ENCODE peak calls at places on chromosomes 13 and 19, in four cellular contexts. G is GM12878, F is HepG2, H is H1. K is an unnamed sample. For H3K4me1, the result is how much of the 10 kb centered on the place peaks cover.

GRCh38 chr13:50131998-50132936 is 117.0 kb downstream of the KCNRG start:
- DNase-seq in G (no peak), F (no peak), H (no peak), K (no peak)

GRCh38 chr13:26017196-26017921 is 34.5 kb downstream of the SHISA2 start:
- DNase-seq in G (no peak), F (no peak), H (no peak), K (no peak)

GRCh38 chr19:18726417-18726767 is 42.9 kb downstream of the CRTC1 start:
- DNase-seq in G (no peak), F (no peak), H (no peak), K (no peak)

GRCh38 chr19:5210556-5210955 is 130.1 kb downstream of the PTPRS start:
- DNase-seq in G (no peak), F (no peak), H (no peak), K (no peak)

GRCh38 chr13:31105020-31105800 is 56.5 kb downstream of the HSPH1 start:
- DNase-seq in G (no peak), F (no peak), H (no peak), K (no peak)

GRCh38 chr13:20129076-20129475 is 31.8 kb downstream of the GJA3 start:
- DNase-seq in G (no peak), F (no peak), H (no peak), K (no peak)

GRCh38 chr13:75326173-75327131 is 155.5 kb downstream of the TBC1D4 start:
- DNase-seq in G (no peak), F (no peak), H (no peak), K (no peak)

GRCh38 chr19:46946611-46947238 is 72.9 kb upstream of the NPAS1 start:
- DNase-seq in G (no peak), F (peak), H (no peak), K (no peak)

GRCh38 chr13:102041544-102041943 is 360.3 kb downstream of the FGF14 start:
- DNase-seq in G (no peak), F (no peak), H (no peak), K (no peak)

GRCh38 chr19:16234552-16235445 is 37.1 kb downstream of the AP1M1 start:
- DNase-seq in G (no peak), F (no peak), H (no peak), K (no peak)

GRCh38 chr13:30872685-30873443 is 33.2 kb upstream of the MEDAG start:
- DNase-seq in G (no peak), F (peak), H (no peak), K (peak)

GRCh38 chr19:46068345-46069258 is 27.8 kb upstream of the IGFL4 start:
- DNase-seq in G (no peak), F (peak), H (no peak), K (no peak)

GRCh38 chr19:11530432-11530831 is 1.5 kb upstream of the ECSIT start:
- DNase-seq in G (no peak), F (peak), H (peak), K (peak)

GRCh38 chr19:39497850-39498261 is 891 bp upstream of the DLL3 start:
- DNase-seq in G (no peak), F (peak), H (no peak), K (no peak)

GRCh38 chr19:10454267-10454666 is 33.9 kb downstream of the PDE4A start:
- DNase-seq in G (no peak), F (no peak), H (peak), K (peak)

GRCh38 chr13:39510296-39510695 is 92.7 kb downstream of the LHFPL6 start:
- DNase-seq in G (peak), F (no peak), H (no peak), K (no peak)

GRCh38 chr19:9018163-9018875 is 8.1 kb upstream of the MUC16 start:
- DNase-seq in G (no peak), F (no peak), H (no peak), K (no peak)

GRCh38 chr13:96821971-96822370 is 172.3 kb downstream of the OXGR1 start:
- DNase-seq in G (no peak), F (no peak), H (no peak), K (no peak)

GRCh38 chr19:16062789-16063188 is 13.5 kb upstream of the TPM4 start:
- DNase-seq in G (no peak), F (no peak), H (no peak), K (no peak)

GRCh38 chr19:50567052-50567841 is 988 bp downstream of the LRRC4B start:
- DNase-seq in G (no peak), F (no peak), H (no peak), K (no peak)

GRCh38 chr13:49356224-49356623 is 87.6 kb downstream of the CAB39L start:
- DNase-seq in G (no peak), F (no peak), H (no peak), K (no peak)

GRCh38 chr13:77698211-77699058 is 948 bp downstream of the SLAIN1 start:
- DNase-seq in G (no peak), F (no peak), H (no peak), K (no peak)

GRCh38 chr19:35645680-35646511 is 2.2 kb upstream of the COX6B1 start:
- DNase-seq in G (no peak), F (no peak), H (no peak), K (no peak)

GRCh38 chr19:33781996-33782395 is 14.7 kb upstream of the KCTD15 start:
- DNase-seq in G (no peak), F (no peak), H (no peak), K (no peak)

GRCh38 chr13:31965361-31966066 is 66.1 kb upstream of the FRY start:
- DNase-seq in G (peak), F (no peak), H (no peak), K (no peak)

GRCh38 chr19:15122331-15123030 is 15.3 kb downstream of the SYDE1 start:
- DNase-seq in G (no peak), F (no peak), H (no peak), K (no peak)

GRCh38 chr19:15296841-15297415 is 35.4 kb downstream of the BRD4 start:
- DNase-seq in G (no peak), F (peak), H (no peak), K (no peak)

GRCh38 chr19:18749362-18750231 is 41.5 kb downstream of the COMP start:
- DNase-seq in G (no peak), F (no peak), H (no peak), K (no peak)

GRCh38 chr19:1882089-1882785 is 3.1 kb downstream of the ABHD17A start:
- DNase-seq in G (no peak), F (no peak), H (no peak), K (no peak)

GRCh38 chr19:18762125-18763023 is 28.7 kb downstream of the COMP start:
- DNase-seq in G (no peak), F (peak), H (no peak), K (no peak)

GRCh38 chr13:103009061-103009840 is 57.0 kb downstream of the SLC10A2 start:
- DNase-seq in G (no peak), F (no peak), H (no peak), K (no peak)

GRCh38 chr19:48090281-48090802 is 20.3 kb downstream of the PLA2G4C start:
- DNase-seq in G (no peak), F (no peak), H (no peak), K (no peak)

GRCh38 chr13:40175639-40176038 is 490.8 kb downstream of the FOXO1 start:
- DNase-seq in G (no peak), F (no peak), H (no peak), K (no peak)

GRCh38 chr19:54337858-54338230 is 1.1 kb downstream of the LILRA4 start:
- DNase-seq in G (no peak), F (no peak), H (no peak), K (no peak)

GRCh38 chr19:54343868-54344267 is 4.9 kb upstream of the LILRA4 start:
- DNase-seq in G (no peak), F (no peak), H (no peak), K (no peak)

GRCh38 chr19:54339646-54340358 is 840 bp upstream of the LILRA4 start:
- DNase-seq in G (no peak), F (no peak), H (no peak), K (no peak)

GRCh38 chr19:54338521-54338920 is 441 bp downstream of the LILRA4 start:
- DNase-seq in G (no peak), F (no peak), H (no peak), K (no peak)

GRCh38 chr19:54341295-54341694 is 2.3 kb upstream of the LILRA4 start:
- DNase-seq in G (no peak), F (no peak), H (no peak), K (no peak)
- H3K4me1 ChIP-seq in G (under half), F (under half), H (under half), K (under half)

DNA sequence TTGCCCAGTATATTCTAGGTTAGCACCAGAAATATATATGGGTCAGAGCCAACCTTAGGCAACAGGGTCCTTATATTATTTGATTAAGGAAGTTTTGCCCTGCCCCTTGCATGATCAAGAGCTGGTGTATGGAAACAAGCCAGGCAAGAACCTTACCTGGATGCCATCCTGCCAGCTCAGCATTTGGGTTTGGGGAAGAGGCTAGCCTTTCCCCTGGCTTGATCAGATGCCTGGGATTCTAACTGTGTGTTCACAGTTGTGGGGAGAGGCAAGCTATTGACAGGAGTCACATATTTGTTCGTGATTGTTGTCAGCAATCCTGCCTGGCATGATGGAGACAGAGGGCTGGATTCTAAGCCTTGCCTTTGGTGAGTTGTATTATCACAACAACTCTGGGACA is 260.0 kb upstream of the DACH1 start:
- DNase-seq in G (no peak), F (no peak), H (no peak), K (no peak)
- TF ChIP-seq YY1 in G (no peak), F (no peak), H (no peak), K (no peak)

GRCh38 chr13:59664586-59664985 is 499.1 kb downstream of the DIAPH3 start:
- DNase-seq in G (no peak), F (no peak), H (no peak), K (no peak)

GRCh38 chr13:59665184-59665583 is 498.5 kb downstream of the DIAPH3 start:
- DNase-seq in G (no peak), F (no peak), H (no peak), K (no peak)

GRCh38 chr13:59665736-59666135 is 498.0 kb downstream of the DIAPH3 start:
- DNase-seq in G (no peak), F (no peak), H (no peak), K (no peak)

GRCh38 chr13:59663707-59664106 is 500.0 kb downstream of the DIAPH3 start:
- DNase-seq in G (no peak), F (peak), H (no peak), K (no peak)

DNA sequence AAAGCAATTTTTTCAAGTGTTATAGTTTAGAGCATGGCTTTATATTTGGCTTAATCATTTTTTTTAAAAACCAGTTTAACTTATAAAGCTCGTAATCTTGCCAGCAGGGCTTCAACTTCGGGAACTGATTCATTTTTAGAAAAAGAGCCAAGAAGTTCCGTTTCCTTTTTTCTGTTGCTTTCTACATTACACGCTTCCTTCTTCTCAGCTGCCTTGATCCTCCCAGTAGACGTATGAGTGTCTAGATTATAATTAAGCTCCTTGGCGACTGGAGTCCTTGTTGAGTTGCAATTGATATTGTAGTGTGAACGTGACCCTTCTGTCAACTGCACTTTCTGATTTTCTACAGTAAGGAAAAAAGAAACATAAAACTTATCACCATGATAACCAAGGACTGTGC is 497.2 kb downstream of the DIAPH3 start:
- DNase-seq in G (no peak), F (no peak), H (no peak), K (no peak)
- TF ChIP-seq SUZ12 in G (no peak), F (no peak), H (no peak), K (no peak)

GRCh38 chr19:41755328-41755913 is at the start of gene CEACAM6:
- DNase-seq in G (no peak), F (no peak), H (no peak), K (no peak)

GRCh38 chr19:41753936-41754529 is 1.3 kb upstream of the CEACAM6 start:
- DNase-seq in G (no peak), F (peak), H (no peak), K (no peak)

GRCh38 chr19:41754596-41754995 is 734 bp upstream of the CEACAM6 start:
- DNase-seq in G (no peak), F (no peak), H (no peak), K (no peak)

GRCh38 chr19:41748012-41748411 is 7.3 kb upstream of the CEACAM6 start:
- DNase-seq in G (no peak), F (no peak), H (no peak), K (no peak)

DNA sequence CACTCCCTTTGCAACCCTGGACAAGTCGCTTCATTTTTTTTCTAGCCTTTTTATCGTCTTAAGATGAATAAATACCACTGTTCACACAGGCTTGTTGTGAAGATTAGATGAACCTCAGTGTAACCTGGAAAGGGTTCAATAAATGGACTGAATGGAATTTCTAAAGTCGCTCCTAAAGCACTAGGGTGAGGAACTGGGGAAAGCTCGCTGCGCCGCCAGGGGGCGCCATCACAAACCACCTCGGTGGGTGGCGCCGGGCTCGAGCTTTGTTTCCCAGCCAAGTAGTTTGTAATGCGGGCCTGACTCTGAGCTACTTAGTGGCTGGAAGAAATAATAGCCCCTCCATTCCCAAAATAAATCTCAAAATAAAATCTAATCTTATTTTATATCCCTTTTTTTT is 2.2 kb upstream of the CEACAM6 start:
- DNase-seq in G (no peak), F (peak), H (no peak), K (peak)
- H3K4me1 ChIP-seq in G (under half), F (under half), H (under half), K (under half)

DNA sequence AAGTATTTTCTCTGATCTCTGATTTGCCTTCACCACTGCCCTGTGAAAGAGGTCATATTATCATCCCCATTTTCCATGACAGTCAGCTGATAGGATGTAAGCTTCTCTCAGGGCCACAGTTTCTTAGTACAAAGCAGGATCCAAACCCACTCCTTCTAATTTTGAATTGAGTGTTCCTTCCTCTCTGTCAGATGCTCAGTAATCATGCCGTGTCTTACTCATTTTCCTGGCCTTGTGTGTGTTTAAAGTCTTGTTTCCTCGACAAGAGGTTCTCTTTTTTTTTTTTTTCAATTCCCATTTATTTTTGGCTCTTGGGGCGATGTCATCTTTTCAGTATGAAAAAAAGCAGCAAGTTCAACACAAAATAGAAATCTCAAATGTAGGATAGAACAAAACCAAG is 72.3 kb downstream of the NAA16 start:
- DNase-seq in G (no peak), F (no peak), H (no peak), K (no peak)
- TF ChIP-seq YY1 in G (no peak), F (no peak), H (no peak), K (no peak)

DNA sequence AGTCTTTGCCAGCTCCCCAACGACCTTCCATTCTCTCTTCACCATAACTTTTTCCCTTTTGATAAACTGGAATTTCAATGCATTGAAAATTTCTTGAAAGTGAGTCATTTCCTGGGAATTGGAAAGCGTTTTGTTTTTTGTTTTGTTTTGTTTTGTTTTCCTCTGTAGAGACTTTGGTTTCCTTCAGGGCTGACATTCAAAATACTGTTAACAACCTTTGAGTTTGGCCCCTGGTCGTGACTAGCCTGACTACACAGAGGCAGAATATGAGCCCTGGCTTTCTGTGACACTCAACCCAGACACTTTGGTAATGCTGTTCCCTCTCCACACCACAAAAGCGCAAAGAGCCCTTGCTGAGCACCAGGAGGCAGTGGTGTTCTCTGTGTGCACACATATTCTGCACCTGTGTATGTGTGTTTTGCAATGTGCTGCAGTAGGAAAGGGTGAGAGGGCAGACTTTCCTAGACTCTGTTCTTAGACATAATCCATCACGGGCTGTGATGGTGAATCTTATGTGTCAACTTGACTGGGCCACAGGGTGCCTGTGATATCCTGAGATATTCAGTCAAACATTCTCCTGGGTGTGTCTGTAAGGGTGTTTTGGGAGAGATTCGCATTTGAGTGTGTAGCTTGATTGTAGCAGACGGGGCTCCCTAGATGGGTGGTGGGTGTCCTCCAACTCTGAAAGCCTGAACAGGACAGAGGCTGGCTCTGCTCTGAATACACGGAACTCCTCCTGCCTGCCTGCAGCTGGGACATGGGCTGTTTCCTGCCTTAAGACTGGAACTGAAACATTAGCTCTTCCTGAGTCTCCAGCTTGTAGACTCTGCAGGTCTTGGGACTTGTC is 29.5 kb upstream of the ANKRD10 start:
- DNase-seq in G (no peak), F (peak), H (no peak), K (no peak)
- TF ChIP-seq SUZ12 in G (no peak), F (no peak), H (no peak), K (no peak)

GRCh38 chr13:114111577-114111976 is 20.8 kb downstream of the RASA3 start:
- DNase-seq in G (no peak), F (no peak), H (no peak), K (no peak)

GRCh38 chr13:114108894-114109293 is 23.5 kb downstream of the RASA3 start:
- DNase-seq in G (no peak), F (no peak), H (no peak), K (no peak)

GRCh38 chr13:114108141-114108761 is 24.2 kb downstream of the RASA3 start:
- DNase-seq in G (no peak), F (no peak), H (no peak), K (no peak)

GRCh38 chr13:114109646-114110045 is 22.8 kb downstream of the RASA3 start:
- DNase-seq in G (no peak), F (no peak), H (no peak), K (no peak)

GRCh38 chr13:114110091-114110829 is 22.2 kb downstream of the RASA3 start:
- DNase-seq in G (no peak), F (no peak), H (no peak), K (no peak)
- H3K4me1 ChIP-seq in G (under half), F (under half), H (under half), K (under half)

DNA sequence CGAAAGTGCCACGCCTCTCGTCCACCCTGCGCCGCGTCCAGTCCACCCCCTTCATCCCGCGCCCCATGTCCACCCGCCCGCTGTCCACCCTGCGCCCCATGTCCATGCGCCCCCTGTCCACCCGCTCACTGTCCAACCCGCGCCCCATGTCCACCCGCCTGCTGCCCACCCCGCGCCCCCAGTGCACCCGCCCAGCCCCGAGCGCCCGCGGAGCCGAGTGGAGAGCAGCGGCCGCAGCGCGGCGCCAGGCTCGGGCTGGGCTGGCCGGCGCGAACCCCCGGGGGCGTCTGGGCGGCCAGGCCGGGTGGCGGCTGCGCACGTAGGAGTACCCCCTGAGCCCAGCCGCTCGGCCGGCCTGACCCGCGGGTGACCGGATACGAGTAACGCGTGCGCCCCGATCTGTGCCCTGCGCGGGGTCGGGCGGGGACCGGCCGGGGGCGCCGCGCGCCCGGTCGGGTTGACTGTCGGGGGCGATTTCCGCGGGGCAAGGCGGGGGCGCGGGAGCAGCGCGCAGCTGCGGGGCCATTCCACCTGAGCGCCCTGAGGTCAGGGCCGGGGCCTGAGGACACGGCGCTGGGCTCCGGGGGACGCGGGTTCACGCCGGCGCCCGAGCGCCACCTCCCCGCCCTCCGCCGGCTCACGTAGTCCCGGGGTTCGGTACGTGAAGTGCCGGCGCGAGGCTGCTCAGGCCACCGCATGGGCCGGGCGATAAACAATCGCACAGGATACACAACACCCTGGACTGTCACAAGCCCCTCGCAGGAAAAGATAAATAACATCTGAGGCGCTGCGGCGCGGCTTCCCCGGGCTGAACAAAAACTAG is 37.5 kb upstream of the FLT1 start:
- DNase-seq in G (no peak), F (no peak), H (no peak), K (no peak)
- TF ChIP-seq YY1 in G (no peak), F (no peak), H (no peak), K (no peak)